ENCODE peak calls at places on chromosomes 5 and 9, in five cellular contexts. J is upper lobe of right lung; A is CD4-positive, CD25-positive, alpha-beta regulatory T cell; P is fibroblast of lung; U is dorsolateral prefrontal cortex. L is an unnamed sample.

GRCh38 chr9:137705443-137705863 is 86.6 kb downstream of the EHMT1 start:
- DNase-seq in J (no peak), U (no peak), A (peak), P (no peak), L (no peak)

GRCh38 chr5:21071421-21071820 is 1083.4 kb upstream of the CDH18 start:
- DNase-seq in J (no peak), U (no peak), A (no peak), P (no peak), L (no peak)

GRCh38 chr5:112529525-112529924 is 110.4 kb upstream of the EPB41L4A start:
- DNase-seq in U (no peak), J (no peak), A (no peak), P (no peak), L (no peak)

GRCh38 chr9:17322882-17323864 is 188.3 kb downstream of the CNTLN start:
- DNase-seq in U (no peak), A (no peak), J (no peak), P (no peak), L (no peak)

GRCh38 chr9:137960496-137960895 is 82.9 kb downstream of the CACNA1B start:
- DNase-seq in P (no peak), U (no peak), J (no peak), A (no peak), L (no peak)

GRCh38 chr5:133967715-133968056 is 739 bp downstream of the C5orf15 start:
- DNase-seq in J (no peak), A (peak), P (peak), U (no peak), L (no peak)

GRCh38 chr9:109766351-109766750 is 13.6 kb upstream of the PALM2AKAP2 start:
- DNase-seq in P (peak), A (no peak), U (no peak), J (no peak), L (no peak)

GRCh38 chr9:79256691-79257213 is 315.0 kb upstream of the TLE4 start:
- DNase-seq in A (no peak), U (peak), P (peak), J (no peak), L (peak)

GRCh38 chr9:131620764-131621520 is 75.6 kb downstream of the PRRT1B start:
- DNase-seq in U (no peak), J (no peak), P (no peak), A (no peak), L (no peak)

GRCh38 chr9:16191691-16192402 is 639.0 kb downstream of the CCDC171 start:
- DNase-seq in A (peak), J (peak), P (peak), U (peak), L (peak)

GRCh38 chr9:135139366-135139965 is 52.0 kb downstream of the OLFM1 start:
- DNase-seq in P (no peak), J (no peak), U (no peak), A (no peak), L (no peak)

GRCh38 chr9:135181336-135181735 is 93.9 kb downstream of the OLFM1 start:
- DNase-seq in P (no peak), A (no peak), U (no peak), J (no peak), L (no peak)

GRCh38 chr5:52693279-52693678 is 94.4 kb upstream of the ITGA1 start:
- DNase-seq in A (peak), U (no peak), P (peak), J (no peak), L (no peak)

GRCh38 chr5:7420506-7421280 is 24.8 kb downstream of the ADCY2 start:
- DNase-seq in J (no peak), P (no peak), A (no peak), U (no peak), L (peak)

GRCh38 chr9:114263853-114264510 is 58.9 kb upstream of the ORM1 start:
- DNase-seq in J (no peak), A (no peak), P (no peak), U (no peak), L (no peak)

GRCh38 chr5:175464414-175465233 is 13.7 kb upstream of the SFXN1 start:
- DNase-seq in J (no peak), U (no peak), A (peak), P (peak), L (no peak)

GRCh38 chr5:143174714-143175398 is 228.6 kb downstream of the NR3C1 start:
- DNase-seq in U (no peak), J (no peak), P (peak), A (no peak), L (no peak)

GRCh38 chr5:149143470-149143869 is 2.2 kb downstream of the ABLIM3 start:
- DNase-seq in A (no peak), P (peak), J (no peak), U (no peak), L (no peak)

GRCh38 chr5:6792911-6793451 is 79.7 kb downstream of the TENT4A start:
- DNase-seq in A (no peak), U (no peak), J (no peak), P (no peak), L (peak)

GRCh38 chr5:16411741-16412455 is 53.7 kb downstream of the ZNF622 start:
- DNase-seq in A (no peak), P (no peak), U (no peak), J (no peak), L (peak)

GRCh38 chr9:100401042-100401441 is 25.9 kb upstream of the MSANTD3 start:
- DNase-seq in A (no peak), J (no peak), U (no peak), P (no peak), L (no peak)

DNA sequence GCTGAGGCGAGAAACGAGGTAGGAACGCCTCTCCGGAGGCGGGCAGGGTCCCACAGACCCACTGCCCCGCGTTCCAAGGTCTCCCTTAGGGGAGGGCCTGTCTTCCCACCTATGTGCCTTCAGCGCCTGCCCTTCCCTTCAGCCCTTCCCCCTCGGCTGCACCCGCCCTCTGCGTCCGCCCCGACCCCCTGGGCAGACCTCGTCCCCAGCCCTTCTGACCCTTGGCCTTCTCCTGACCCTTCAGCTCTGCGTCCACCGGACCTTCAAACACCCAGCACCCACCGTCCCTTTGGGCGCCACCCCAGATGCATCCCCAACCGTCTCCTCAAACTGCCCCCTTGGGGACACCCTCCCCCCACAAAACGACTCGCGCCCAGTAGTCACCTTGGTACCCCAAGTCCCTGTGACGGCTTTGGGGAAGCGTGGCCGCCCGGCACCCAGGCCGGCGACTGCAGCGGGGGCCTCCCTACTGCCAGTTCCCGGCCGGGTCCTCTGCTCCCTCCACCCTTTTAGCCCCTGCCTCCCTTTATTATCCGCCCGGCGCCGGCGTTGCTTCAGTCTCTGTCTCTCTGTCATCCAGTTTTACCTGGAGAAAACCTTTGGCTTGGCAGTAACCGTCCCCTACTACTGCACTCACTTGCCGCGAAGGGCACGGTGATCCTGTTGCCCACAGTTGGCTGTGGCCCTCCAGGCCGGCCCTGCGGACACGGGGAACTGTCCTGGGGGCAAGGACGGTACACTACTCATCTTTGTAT is 421 bp downstream of the RUSC2 start:
- DNase-seq in U (peak), A (no peak), J (no peak), P (peak), L (peak)
- H3K27ac ChIP-seq in U (peak), A (no peak), J (peak), P (peak), L (peak)

DNA sequence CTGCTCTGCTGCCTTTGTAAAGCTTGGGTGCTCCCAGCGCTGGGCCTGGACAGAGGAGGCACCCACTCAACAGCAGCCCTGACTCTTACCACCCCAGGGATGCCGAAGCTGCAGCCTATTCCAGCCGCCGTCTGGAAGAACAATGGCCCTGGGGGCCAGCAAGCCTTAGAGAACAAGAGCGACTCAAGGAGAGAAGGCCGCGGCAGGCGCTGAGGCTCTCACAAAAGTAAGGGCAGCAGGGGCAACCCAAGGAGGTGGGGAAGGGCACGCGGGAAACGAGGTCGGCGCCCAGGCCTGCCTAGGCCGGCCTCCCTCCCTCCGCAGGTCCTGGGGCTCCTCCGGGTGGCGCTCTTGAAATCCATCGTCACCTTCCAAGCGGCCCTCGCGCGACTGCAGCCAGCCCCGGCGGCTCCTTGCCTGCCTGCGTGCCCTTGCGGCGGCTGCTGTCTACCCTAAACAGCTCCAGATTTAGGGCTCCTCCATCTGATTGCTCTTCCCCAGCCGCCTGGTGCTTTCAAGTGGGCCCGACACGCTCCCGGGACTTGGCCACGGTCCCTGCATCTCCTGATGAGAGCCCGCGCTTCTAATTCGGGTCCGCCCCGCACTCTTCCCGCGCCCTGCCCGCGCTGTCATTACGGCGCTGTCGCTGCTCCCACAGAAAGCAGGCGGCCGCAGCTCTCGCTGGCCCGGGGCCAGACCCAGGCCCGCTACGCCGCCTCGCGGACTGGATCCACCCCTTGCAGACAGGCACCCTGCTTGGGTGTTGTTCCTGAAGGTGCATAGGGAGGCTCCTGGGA is 213.3 kb downstream of the SEMA6A start:
- DNase-seq in J (peak), U (peak), P (peak), A (no peak), L (peak)
- H3K4me3 ChIP-seq in J (peak), U (peak), P (peak), A (no peak), L (peak)

DNA sequence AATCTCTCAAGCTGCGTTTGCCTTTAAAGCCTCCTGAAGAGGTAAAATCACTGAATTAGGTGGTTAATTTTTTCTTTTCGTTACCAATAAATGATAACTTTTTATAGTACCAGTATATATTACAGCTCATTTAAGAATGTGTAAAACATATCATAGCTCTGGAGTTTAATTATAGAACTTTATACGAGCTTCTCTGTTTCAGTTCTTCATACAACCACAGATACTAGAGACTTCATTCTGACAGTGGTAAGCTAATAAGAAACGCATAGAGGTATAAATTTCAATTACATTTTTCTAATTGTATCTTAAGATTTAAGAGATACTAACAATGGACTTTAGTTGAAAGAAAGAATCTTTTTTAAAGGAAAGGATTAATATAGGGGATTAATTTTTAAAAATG is 73.9 kb downstream of the PBX3 start:
- DNase-seq in U (no peak), A (no peak), P (no peak), J (no peak), L (no peak)
- H3K27ac ChIP-seq in U (no peak), A (no peak), P (no peak), J (no peak), L (peak)

DNA sequence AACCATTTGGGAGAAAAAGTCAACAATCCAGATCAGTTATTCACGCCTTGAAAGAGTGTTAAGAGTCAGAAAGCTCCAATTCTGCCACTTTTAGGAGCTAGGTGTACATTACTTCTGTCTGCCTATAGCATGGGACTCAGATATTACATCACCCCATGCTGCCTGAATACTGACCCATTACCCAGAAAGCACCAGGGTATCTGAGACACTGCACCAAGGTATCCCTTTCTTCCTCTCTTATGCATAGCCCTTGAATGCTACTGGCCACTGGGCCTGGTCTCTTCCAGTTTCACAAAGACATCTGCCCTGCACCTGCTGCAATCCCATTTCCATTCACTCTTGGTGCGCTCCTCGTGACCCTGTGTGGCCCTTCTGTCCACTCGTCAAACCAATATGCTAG is 2.6 kb downstream of the STRBP start:
- DNase-seq in A (no peak), U (no peak), P (no peak), J (no peak), L (no peak)
- H3K4me3 ChIP-seq in A (no peak), U (no peak), P (no peak), J (no peak), L (no peak)

GRCh38 chr9:107732781-107733529 is 243.4 kb upstream of the KLF4 start:
- DNase-seq in U (no peak), P (peak), A (no peak), J (no peak), L (no peak)
- H3K27ac ChIP-seq in U (peak), P (peak), A (no peak), J (peak), L (peak)

GRCh38 chr5:141182248-141182647 is at the start of gene PCDHB16:
- DNase-seq in J (no peak), P (peak), U (no peak), A (no peak), L (no peak)

GRCh38 chr5:141192110-141192725 is at the start of gene PCDHB10:
- DNase-seq in J (no peak), P (peak), A (peak), U (no peak), L (no peak)

GRCh38 chr5:141186897-141187512 is at the start of gene PCDHB9:
- DNase-seq in A (peak), U (no peak), J (no peak), P (peak), L (no peak)
- H3K4me3 ChIP-seq in A (peak), U (no peak), J (peak), P (no peak), L (peak)

DNA sequence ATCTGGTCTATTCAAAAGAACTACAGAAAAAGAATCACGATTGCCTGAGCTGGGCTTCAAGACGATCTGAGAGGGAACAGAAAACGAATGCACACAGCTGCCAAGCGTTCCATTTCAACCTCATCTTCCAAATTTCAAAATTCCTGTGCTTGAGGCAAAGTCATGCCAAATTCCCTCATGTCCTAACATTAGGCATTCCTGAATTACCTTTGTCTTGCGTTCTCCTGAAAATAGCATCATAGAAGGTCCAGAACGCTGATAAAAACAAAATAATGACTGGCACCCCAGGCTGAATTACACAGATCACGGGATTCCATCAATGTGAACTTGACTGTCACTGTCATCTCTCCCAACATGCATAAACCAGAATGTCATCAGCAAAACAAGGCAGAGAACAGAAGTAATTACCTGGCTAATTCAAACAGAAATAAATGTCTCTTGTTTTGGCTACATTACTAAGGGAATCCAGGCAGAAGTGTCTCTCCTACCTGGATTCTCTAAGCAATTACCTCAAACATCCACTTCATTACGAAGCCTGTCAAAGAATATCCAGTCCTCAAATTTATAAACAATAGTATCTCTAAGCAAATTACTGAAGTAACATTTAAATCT is 12.0 kb upstream of the CDH6 start:
- DNase-seq in A (no peak), U (no peak), P (no peak), J (no peak), L (no peak)
- H3K27ac ChIP-seq in A (no peak), U (no peak), P (no peak), J (no peak), L (no peak)

DNA sequence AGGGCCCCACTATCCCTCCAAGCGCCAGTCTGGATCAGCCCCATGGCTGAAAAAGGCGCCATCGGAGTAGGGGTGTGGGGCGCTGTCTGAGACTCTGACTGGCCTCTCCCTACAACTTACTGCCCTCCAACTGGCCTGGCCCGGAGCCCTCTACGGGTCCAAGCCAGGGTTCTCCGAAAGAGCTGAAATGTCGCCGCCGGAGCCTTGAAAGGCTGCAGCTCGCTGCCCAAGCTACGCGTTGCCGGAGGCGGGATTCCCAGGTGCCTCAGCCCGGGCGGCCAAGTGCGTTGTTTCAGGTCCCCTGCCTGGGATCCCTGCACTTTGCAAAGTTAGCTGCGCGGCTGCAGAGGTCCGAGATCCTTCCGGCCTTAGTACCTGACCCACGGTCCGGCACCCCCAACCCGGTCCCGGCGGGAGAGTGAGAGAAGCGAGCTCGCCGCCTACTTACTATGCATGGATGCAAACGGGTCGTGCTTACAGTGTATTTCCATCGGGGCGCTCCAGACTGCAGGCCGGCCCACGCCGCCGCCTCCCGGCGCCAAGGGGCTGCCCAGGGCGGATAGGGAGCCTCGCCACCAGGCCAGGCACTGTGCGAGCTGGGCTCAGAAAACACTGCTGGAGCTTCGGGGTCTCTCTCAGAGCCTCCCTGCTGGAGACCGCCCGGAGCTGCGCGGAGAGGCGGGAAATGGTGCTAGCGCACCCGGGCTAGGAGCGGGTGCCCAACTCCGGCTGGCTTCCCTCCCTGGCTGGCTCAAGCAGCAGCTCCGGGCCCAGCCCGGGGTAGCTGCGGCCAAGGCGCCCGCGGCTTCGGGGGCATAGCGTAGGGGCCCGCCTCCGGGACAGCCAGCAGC is 7.8 kb downstream of the PAX5 start:
- DNase-seq in J (no peak), P (no peak), U (no peak), A (no peak), L (no peak)
- H3K4me3 ChIP-seq in J (peak), P (no peak), U (peak), A (no peak), L (peak)

GRCh38 chr5:39759696-39760095 is 334.9 kb upstream of the DAB2 start:
- DNase-seq in P (peak), A (no peak), J (no peak), U (no peak), L (no peak)

GRCh38 chr5:39755986-39756385 is 331.2 kb upstream of the DAB2 start:
- DNase-seq in J (no peak), P (peak), U (no peak), A (no peak), L (no peak)

GRCh38 chr5:39757121-39757520 is 332.3 kb upstream of the DAB2 start:
- DNase-seq in A (no peak), U (no peak), J (no peak), P (peak), L (no peak)

GRCh38 chr5:39760385-39761198 is 335.8 kb upstream of the DAB2 start:
- DNase-seq in U (no peak), P (peak), J (no peak), A (no peak), L (no peak)

GRCh38 chr5:39758426-39758825 is 333.6 kb upstream of the DAB2 start:
- DNase-seq in P (no peak), J (no peak), A (no peak), U (no peak), L (no peak)
- H3K27ac ChIP-seq in P (no peak), J (no peak), A (no peak), U (no peak), L (no peak)

L was measured in esophagus muscularis mucosa.